ENCODE peak calls at places on chromosomes 3 and 15, in six cellular contexts. One of them, this sample, is unnamed.

GRCh38 chr3:190322604-190323240 is 476 bp upstream of the CLDN1 start:
- DNase-seq in NAMALWA: no peak
- DNase-seq in HT-29: peak; percentile 22
- DNase-seq in ureter: no peak
- DNase-seq in C1 segment of cervical spinal cord: peak; percentile 16
- DNase-seq in GM12891: no peak
- DNase-seq in this sample: no peak

GRCh38 chr15:51878446-51879386 is 49.3 kb downstream of the TMOD3 start:
- DNase-seq in ureter: no peak
- DNase-seq in GM12891: no peak
- DNase-seq in C1 segment of cervical spinal cord: no peak
- DNase-seq in HT-29: peak; percentile 84
- DNase-seq in NAMALWA: no peak
- DNase-seq in this sample: no peak

GRCh38 chr15:75195766-75196241 is 5.9 kb upstream of the C15orf39 start:
- DNase-seq in C1 segment of cervical spinal cord: no peak
- DNase-seq in NAMALWA: no peak
- DNase-seq in GM12891: no peak
- DNase-seq in ureter: no peak
- DNase-seq in HT-29: peak; percentile 38
- DNase-seq in this sample: no peak

GRCh38 chr15:101269479-101270223 is 7.6 kb downstream of the SELENOS start:
- DNase-seq in GM12891: no peak
- DNase-seq in C1 segment of cervical spinal cord: no peak
- DNase-seq in HT-29: peak; percentile 37
- DNase-seq in NAMALWA: no peak
- DNase-seq in ureter: no peak
- DNase-seq in this sample: no peak

GRCh38 chr3:157388051-157388450 is 48.6 kb upstream of the PTX3 start:
- DNase-seq in C1 segment of cervical spinal cord: no peak
- DNase-seq in NAMALWA: no peak
- DNase-seq in GM12891: no peak
- DNase-seq in ureter: no peak
- DNase-seq in HT-29: no peak
- DNase-seq in this sample: no peak

GRCh38 chr15:49436786-49437185 is 13.7 kb downstream of the FGF7 start:
- DNase-seq in ureter: no peak
- DNase-seq in NAMALWA: no peak
- DNase-seq in GM12891: no peak
- DNase-seq in C1 segment of cervical spinal cord: no peak
- DNase-seq in HT-29: no peak
- DNase-seq in this sample: no peak

GRCh38 chr3:52062499-52062898 is 6.1 kb upstream of the DUSP7 start:
- DNase-seq in GM12891: no peak
- DNase-seq in ureter: no peak
- DNase-seq in HT-29: peak; percentile 45
- DNase-seq in C1 segment of cervical spinal cord: no peak
- DNase-seq in NAMALWA: no peak
- DNase-seq in this sample: no peak

GRCh38 chr15:29978411-29979382 is 104.1 kb upstream of the GOLGA8J start:
- DNase-seq in NAMALWA: no peak
- DNase-seq in HT-29: no peak
- DNase-seq in GM12891: no peak
- DNase-seq in C1 segment of cervical spinal cord: no peak
- DNase-seq in ureter: no peak
- DNase-seq in this sample: no peak

GRCh38 chr15:59996498-59997041 is 7.5 kb upstream of the FOXB1 start:
- DNase-seq in HT-29: no peak
- DNase-seq in NAMALWA: no peak
- DNase-seq in ureter: no peak
- DNase-seq in C1 segment of cervical spinal cord: no peak
- DNase-seq in GM12891: no peak
- DNase-seq in this sample: no peak

GRCh38 chr15:61389334-61390028 is 160.4 kb upstream of the RORA start:
- DNase-seq in ureter: no peak
- DNase-seq in HT-29: no peak
- DNase-seq in NAMALWA: no peak
- DNase-seq in GM12891: no peak
- DNase-seq in C1 segment of cervical spinal cord: no peak
- DNase-seq in this sample: no peak

GRCh38 chr3:146187334-146187950 is 26.5 kb upstream of the PLOD2 start:
- DNase-seq in ureter: no peak
- DNase-seq in NAMALWA: peak; percentile 28
- DNase-seq in HT-29: peak; percentile 70
- DNase-seq in GM12891: no peak
- DNase-seq in C1 segment of cervical spinal cord: no peak
- DNase-seq in this sample: no peak

GRCh38 chr3:112127522-112128494 is 5.2 kb downstream of the GCSAM start:
- DNase-seq in GM12891: no peak
- DNase-seq in NAMALWA: peak; percentile 58
- DNase-seq in HT-29: no peak
- DNase-seq in ureter: no peak
- DNase-seq in C1 segment of cervical spinal cord: no peak
- DNase-seq in this sample: no peak

This sample was measured in GM12892.